ENCODE peak calls at places on chromosomes 2 and 18, in six cellular contexts. E, D, B, J, N and W are unnamed samples.
A peak's percentile ranks its signal among the peaks of the same experiment; 100 is the strongest.

GRCh38 chr18:45825258-45825744 is at the start of gene SIGLEC15:
- DNase-seq in E (no peak), D (no peak), B (no peak), J (no peak), N (no peak), W (no peak)

GRCh38 chr2:209870067-209870466 is 98.4 kb downstream of the UNC80 start:
- DNase-seq in E (no peak), D (no peak), B (no peak), J (no peak), N (no peak), W (no peak)

GRCh38 chr2:215454519-215454918 is 18.7 kb upstream of the FN1 start:
- DNase-seq in E (no peak), D (peak; percentile 31), B (no peak), J (no peak), N (no peak), W (no peak)

GRCh38 chr2:33108483-33109443 is 162.0 kb downstream of the LTBP1 start:
- DNase-seq in E (no peak), D (peak; percentile 10), B (no peak), J (no peak), N (peak; percentile 48), W (peak; percentile 31)

GRCh38 chr2:74259191-74259590 is 60.8 kb downstream of the MTHFD2 start:
- DNase-seq in E (no peak), D (no peak), B (no peak), J (no peak), N (no peak), W (no peak)

GRCh38 chr2:174951746-174952145 is 53.4 kb downstream of the CHN1 start:
- DNase-seq in E (no peak), D (peak; percentile 15), B (no peak), J (no peak), N (peak; percentile 62), W (peak; percentile 14)

GRCh38 chr2:71646028-71646427 is 192.7 kb downstream of the DYSF start:
- DNase-seq in E (no peak), D (no peak), B (no peak), J (no peak), N (peak; percentile 7), W (peak; percentile 53)

GRCh38 chr2:134086594-134087219 is 167.2 kb upstream of the MGAT5 start:
- DNase-seq in E (no peak), D (peak; percentile 59), B (no peak), J (no peak), N (no peak), W (no peak)

GRCh38 chr2:47724221-47724981 is 58.5 kb upstream of the MSH6 start:
- DNase-seq in E (no peak), D (peak; percentile 6), B (no peak), J (no peak), N (no peak), W (no peak)

GRCh38 chr18:79576686-79577351 is 102.8 kb upstream of the CTDP1 start:
- DNase-seq in E (no peak), D (no peak), B (peak; percentile 91), J (no peak), N (no peak), W (no peak)

GRCh38 chr2:146986161-146986560 is 858.7 kb upstream of the ACVR2A start:
- DNase-seq in E (no peak), D (no peak), B (no peak), J (no peak), N (peak; percentile 82), W (no peak)

GRCh38 chr2:88099798-88100488 is 27.9 kb downstream of the FABP1 start:
- DNase-seq in E (no peak), D (peak; percentile 93), B (no peak), J (no peak), N (peak; percentile 5), W (no peak)

GRCh38 chr2:25184254-25184653 is 15.9 kb upstream of the POMC start:
- DNase-seq in E (no peak), D (no peak), B (no peak), J (no peak), N (no peak), W (no peak)

GRCh38 chr2:219523031-219523671 is 8.9 kb downstream of the ASIC4 start:
- DNase-seq in E (no peak), D (peak; percentile 57), B (no peak), J (no peak), N (no peak), W (no peak)

GRCh38 chr2:219475697-219476604 is 22.7 kb upstream of the GMPPA start:
- DNase-seq in E (peak; percentile 20), D (peak; percentile 79), B (peak; percentile 74), J (peak; percentile 74), N (no peak), W (peak; percentile 82)

GRCh38 chr2:140178224-140178623 is 1398.0 kb upstream of the NXPH2 start:
- DNase-seq in E (no peak), D (no peak), B (no peak), J (no peak), N (peak; percentile 7), W (no peak)

GRCh38 chr2:214104219-214104618 is 306.6 kb upstream of the VWC2L start:
- DNase-seq in E (no peak), D (no peak), B (no peak), J (no peak), N (no peak), W (peak; percentile 1)

GRCh38 chr18:32372381-32373061 is 98.2 kb downstream of the GAREM1 start:
- DNase-seq in E (no peak), D (no peak), B (no peak), J (no peak), N (no peak), W (no peak)

GRCh38 chr18:76490701-76491171 is 4.3 kb downstream of the ZNF516 start:
- DNase-seq in E (peak; percentile 27), D (peak; percentile 56), B (peak; percentile 59), J (peak; percentile 34), N (no peak), W (peak; percentile 49)

GRCh38 chr2:205719864-205720263 is 37.6 kb downstream of the NRP2 start:
- DNase-seq in E (no peak), D (no peak), B (no peak), J (no peak), N (no peak), W (no peak)

GRCh38 chr2:18959952-18960717 is 370.8 kb upstream of the NT5C1B start:
- DNase-seq in E (no peak), D (no peak), B (no peak), J (no peak), N (peak; percentile 85), W (no peak)

GRCh38 chr2:120684691-120685402 is 50.8 kb upstream of the GLI2 start:
- DNase-seq in E (no peak), D (no peak), B (no peak), J (no peak), N (peak; percentile 61), W (peak; percentile 73)

GRCh38 chr18:5962362-5962761 is 67.0 kb upstream of the TMEM200C start:
- DNase-seq in E (no peak), D (no peak), B (no peak), J (no peak), N (no peak), W (no peak)

GRCh38 chr2:95390272-95390880 is 12.1 kb upstream of the FAHD2A start:
- DNase-seq in E (no peak), D (no peak), B (no peak), J (no peak), N (no peak), W (no peak)

GRCh38 chr2:121721926-121722325 is 14.7 kb downstream of the NIFK start:
- DNase-seq in E (no peak), D (no peak), B (no peak), J (no peak), N (peak; percentile 83), W (peak; percentile 53)

GRCh38 chr2:236688563-236689392 is 119.2 kb downstream of the ACKR3 start:
- DNase-seq in E (no peak), D (peak; percentile 23), B (no peak), J (no peak), N (no peak), W (no peak)

GRCh38 chr2:204033601-204034495 is 97.3 kb downstream of the ICOS start:
- DNase-seq in E (no peak), D (no peak), B (no peak), J (no peak), N (no peak), W (no peak)

GRCh38 chr2:31378389-31378788 is 36.2 kb downstream of the XDH start:
- DNase-seq in E (no peak), D (no peak), B (no peak), J (no peak), N (no peak), W (no peak)